ENCODE peak calls at places on chromosomes 7 and 10, in seven cellular contexts. H, W, B, R, V, K and G are unnamed samples.

GRCh38 chr7:79506481-79506880 is 53.0 kb upstream of the MAGI2 start:
- DNase-seq in H (no peak), W (peak), B (no peak), R (peak), V (peak), K (peak), G (peak)

GRCh38 chr10:25393621-25394020 is 218.8 kb downstream of the GPR158 start:
- DNase-seq in H (no peak), W (no peak), B (no peak), R (no peak), V (peak), K (no peak), G (no peak)

GRCh38 chr7:34109936-34110626 is 204.7 kb downstream of the BMPER start:
- DNase-seq in H (no peak), W (peak), B (no peak), R (no peak), V (no peak), K (no peak), G (no peak)

GRCh38 chr7:112788778-112789343 is 1.3 kb downstream of the TMEM168 start:
- DNase-seq in H (no peak), W (no peak), B (no peak), R (no peak), V (no peak), K (no peak), G (no peak)

GRCh38 chr7:26815452-26815851 is 48.9 kb downstream of the SKAP2 start:
- DNase-seq in H (no peak), W (no peak), B (no peak), R (no peak), V (no peak), K (no peak), G (no peak)

GRCh38 chr7:48384180-48384752 is 213.0 kb downstream of the ABCA13 start:
- DNase-seq in H (no peak), W (no peak), B (no peak), R (no peak), V (no peak), K (no peak), G (no peak)

GRCh38 chr7:98981701-98982100 is 103.4 kb downstream of the TRRAP start:
- DNase-seq in H (no peak), W (no peak), B (no peak), R (no peak), V (no peak), K (no peak), G (no peak)

GRCh38 chr7:48154792-48155413 is 16.4 kb upstream of the ABCA13 start:
- DNase-seq in H (no peak), W (peak), B (no peak), R (peak), V (peak), K (no peak), G (peak)

GRCh38 chr10:19195698-19196097 is 147.1 kb downstream of the MALRD1 start:
- DNase-seq in H (no peak), W (no peak), B (no peak), R (no peak), V (no peak), K (no peak), G (no peak)

GRCh38 chr10:119006451-119007210 is 22.9 kb upstream of the NANOS1 start:
- DNase-seq in H (no peak), W (peak), B (no peak), R (peak), V (peak), K (no peak), G (no peak)

GRCh38 chr10:30151581-30152389 is 92.4 kb upstream of the JCAD start:
- DNase-seq in H (peak), W (peak), B (peak), R (peak), V (peak), K (no peak), G (peak)

GRCh38 chr7:123979876-123980275 is 53.0 kb downstream of the TMEM229A start:
- DNase-seq in H (no peak), W (no peak), B (no peak), R (peak), V (peak), K (no peak), G (no peak)

GRCh38 chr10:120473593-120473992 is 16.6 kb downstream of the PLPP4 start:
- DNase-seq in H (no peak), W (no peak), B (no peak), R (no peak), V (no peak), K (no peak), G (no peak)

GRCh38 chr10:14358886-14359573 is 28.3 kb upstream of the FRMD4A start:
- DNase-seq in H (no peak), W (no peak), B (no peak), R (no peak), V (no peak), K (no peak), G (no peak)

GRCh38 chr7:53446170-53446569 is 410.7 kb downstream of the POM121L12 start:
- DNase-seq in H (no peak), W (no peak), B (no peak), R (no peak), V (peak), K (no peak), G (no peak)

GRCh38 chr7:107874605-107875446 is 16.2 kb upstream of the DLD start:
- DNase-seq in H (no peak), W (peak), B (no peak), R (peak), V (peak), K (peak), G (peak)

GRCh38 chr10:96456296-96456840 is 57.4 kb downstream of the TLL2 start:
- DNase-seq in H (no peak), W (no peak), B (no peak), R (no peak), V (no peak), K (no peak), G (peak)

GRCh38 chr7:130365093-130365492 is 15.2 kb upstream of the CPA1 start:
- DNase-seq in H (no peak), W (no peak), B (no peak), R (no peak), V (no peak), K (no peak), G (no peak)

GRCh38 chr10:96974348-96974747 is 142.2 kb downstream of the LCOR start:
- DNase-seq in H (no peak), W (peak), B (no peak), R (no peak), V (no peak), K (no peak), G (no peak)

GRCh38 chr7:24580283-24580946 is 7.2 kb downstream of the PALS2 start:
- DNase-seq in H (no peak), W (peak), B (no peak), R (peak), V (no peak), K (no peak), G (no peak)

GRCh38 chr7:26461508-26461907 is 169.8 kb downstream of the SNX10 start:
- DNase-seq in H (no peak), W (no peak), B (no peak), R (no peak), V (no peak), K (no peak), G (no peak)

GRCh38 chr7:79337722-79338121 is 115.7 kb downstream of the MAGI2 start:
- DNase-seq in H (no peak), W (no peak), B (no peak), R (no peak), V (no peak), K (no peak), G (no peak)

GRCh38 chr10:84265378-84265777 is 20.5 kb downstream of the RGR start:
- DNase-seq in H (no peak), W (no peak), B (no peak), R (no peak), V (no peak), K (no peak), G (no peak)

GRCh38 chr7:70953388-70953787 is 178.6 kb upstream of the GALNT17 start:
- DNase-seq in H (no peak), W (no peak), B (no peak), R (no peak), V (no peak), K (no peak), G (no peak)

GRCh38 chr10:87511526-87511925 is 6.8 kb downstream of the MINPP1 start:
- DNase-seq in H (no peak), W (no peak), B (no peak), R (no peak), V (no peak), K (no peak), G (no peak)

GRCh38 chr7:149606826-149607225 is 109.2 kb upstream of the ZNF746 start:
- DNase-seq in H (no peak), W (no peak), B (no peak), R (no peak), V (no peak), K (no peak), G (no peak)

GRCh38 chr10:43237128-43237527 is 29.7 kb downstream of the RASGEF1A start:
- DNase-seq in H (no peak), W (no peak), B (no peak), R (no peak), V (no peak), K (no peak), G (no peak)

GRCh38 chr10:32323051-32323450 is 23.9 kb downstream of the EPC1 start:
- DNase-seq in H (no peak), W (no peak), B (no peak), R (no peak), V (no peak), K (no peak), G (no peak)

GRCh38 chr10:123269675-123270074 is 115.5 kb downstream of the BUB3 start:
- DNase-seq in H (no peak), W (no peak), B (no peak), R (no peak), V (no peak), K (no peak), G (no peak)

GRCh38 chr7:34320926-34321609 is 336.9 kb upstream of the NPSR1 start:
- DNase-seq in H (peak), W (peak), B (peak), R (peak), V (peak), K (peak), G (peak)

GRCh38 chr10:90652519-90652918 is 205.3 kb downstream of the HTR7 start:
- DNase-seq in H (no peak), W (peak), B (no peak), R (peak), V (peak), K (no peak), G (peak)

GRCh38 chr10:19505320-19506092 is 310.7 kb upstream of the PLXDC2 start:
- DNase-seq in H (no peak), W (no peak), B (no peak), R (no peak), V (peak), K (no peak), G (no peak)

GRCh38 chr10:76459016-76459415 is 1027.6 kb downstream of the LRMDA start:
- DNase-seq in H (no peak), W (no peak), B (no peak), R (no peak), V (no peak), K (no peak), G (no peak)

GRCh38 chr10:71225291-71226058 is 13.1 kb downstream of the UNC5B start:
- DNase-seq in H (no peak), W (no peak), B (no peak), R (no peak), V (no peak), K (no peak), G (no peak)

DNA sequence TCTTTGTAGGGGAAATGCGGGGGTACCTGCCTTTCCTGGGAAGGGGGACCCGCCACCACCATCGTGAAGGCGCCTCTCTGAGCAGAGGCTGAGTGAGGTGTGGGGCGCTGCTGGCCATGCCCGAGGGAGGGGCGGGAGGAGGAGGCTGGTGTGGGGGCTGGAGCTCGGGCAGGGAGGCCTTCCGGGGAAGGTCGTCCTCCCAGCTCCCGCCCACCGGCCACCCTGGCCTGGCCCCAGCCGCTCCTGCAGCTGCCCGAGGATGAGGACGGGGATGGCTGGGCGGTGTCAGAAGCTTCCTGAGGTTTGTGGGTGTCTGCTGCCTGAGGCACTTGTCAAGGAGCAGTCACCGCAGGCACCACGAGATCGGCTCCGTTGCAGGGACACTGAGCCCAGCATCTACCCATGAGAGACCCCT is 11.4 kb downstream of the PWWP2B start:
- DNase-seq in H (peak), W (no peak), B (no peak), R (peak), V (no peak), K (no peak), G (peak)
- H2BK5ac ChIP-seq in H (no peak), W (no peak), B (peak), R (no peak), V (peak), K (peak), G (peak)

GRCh38 chr10:6589287-6590094 is 9.4 kb upstream of the PRKCQ start:
- DNase-seq in H (no peak), W (no peak), B (no peak), R (no peak), V (no peak), K (no peak), G (no peak)

GRCh38 chr10:6591668-6592067 is 11.6 kb upstream of the PRKCQ start:
- DNase-seq in H (no peak), W (no peak), B (no peak), R (no peak), V (no peak), K (no peak), G (no peak)

GRCh38 chr10:6590100-6590499 is 10.0 kb upstream of the PRKCQ start:
- DNase-seq in H (no peak), W (no peak), B (no peak), R (no peak), V (no peak), K (no peak), G (no peak)

GRCh38 chr10:6586501-6586900 is 6.4 kb upstream of the PRKCQ start:
- DNase-seq in H (no peak), W (no peak), B (no peak), R (no peak), V (no peak), K (no peak), G (no peak)

GRCh38 chr10:6588082-6588481 is 8.0 kb upstream of the PRKCQ start:
- DNase-seq in H (no peak), W (no peak), B (no peak), R (no peak), V (no peak), K (no peak), G (no peak)
- H3K23ac ChIP-seq in H (no peak), W (no peak), B (no peak), R (no peak), V (no peak), K (no peak), G (no peak)

DNA sequence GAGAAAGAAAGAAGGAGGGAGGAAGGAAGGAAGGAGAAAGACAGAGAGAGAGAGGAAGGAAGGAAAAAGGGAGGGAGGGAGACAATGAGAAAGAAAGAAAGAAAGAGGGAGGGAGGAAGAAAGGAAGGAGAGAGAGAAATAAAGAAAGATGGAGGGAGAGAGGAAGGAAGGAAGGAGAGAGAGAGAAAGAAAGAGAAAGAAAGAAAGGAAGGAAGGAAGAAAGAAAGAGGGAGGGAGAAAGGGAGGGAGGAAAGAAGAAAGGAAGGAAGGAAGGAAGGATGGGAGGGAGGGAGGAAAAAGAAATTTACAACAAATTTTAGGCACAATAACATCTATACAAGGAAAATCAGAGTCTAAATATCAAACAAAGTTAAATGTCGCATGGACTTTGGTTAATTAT is 332.6 kb upstream of the KLF6 start:
- DNase-seq in H (no peak), W (no peak), B (no peak), R (no peak), V (no peak), K (no peak), G (no peak)
- H2BK5ac ChIP-seq in H (no peak), W (no peak), B (no peak), R (no peak), V (no peak), K (no peak), G (no peak)

GRCh38 chr10:79209831-79210230 is 137.4 kb upstream of the PPIF start:
- DNase-seq in H (no peak), W (no peak), B (no peak), R (no peak), V (no peak), K (no peak), G (no peak)
- H3K23ac ChIP-seq in H (no peak), W (no peak), B (no peak), R (no peak), V (no peak), K (no peak), G (no peak)